ENCODE peak calls at places on chromosomes 2 and 18, in four cellular contexts. L is K562, M is A549, T is GM12878. H is an unnamed sample.

GRCh38 chr2:217182996-217183395 is 323.1 kb upstream of the TNP1 start:
- DNase-seq in L (no peak), M (no peak), T (no peak), H (no peak)

GRCh38 chr2:110853516-110853915 is 121.1 kb downstream of the ACOXL start:
- DNase-seq in L (peak), M (peak), T (no peak), H (peak)

GRCh38 chr2:58364098-58364497 is 123.0 kb upstream of the FANCL start:
- DNase-seq in L (no peak), M (no peak), T (no peak), H (no peak)

GRCh38 chr2:237091779-237092436 is 6.2 kb downstream of the COPS8 start:
- DNase-seq in L (no peak), M (no peak), T (no peak), H (no peak)

GRCh38 chr2:223169830-223170605 is 118.0 kb downstream of the KCNE4 start:
- DNase-seq in L (no peak), M (no peak), T (peak), H (no peak)

GRCh38 chr2:183604065-183604464 is 479.8 kb downstream of the NUP35 start:
- DNase-seq in L (no peak), M (no peak), T (no peak), H (no peak)

GRCh38 chr2:204036706-204037105 is 100.1 kb downstream of the ICOS start:
- DNase-seq in L (no peak), M (no peak), T (no peak), H (no peak)

GRCh38 chr18:37135177-37135576 is 306.2 kb downstream of the KIAA1328 start:
- DNase-seq in L (no peak), M (no peak), T (no peak), H (no peak)

GRCh38 chr2:236161531-236161930 is 6.7 kb downstream of the GBX2 start:
- DNase-seq in L (no peak), M (no peak), T (no peak), H (no peak)

GRCh38 chr2:140650825-140651224 is 1480.0 kb downstream of the LRP1B start:
- DNase-seq in L (no peak), M (peak), T (no peak), H (no peak)

GRCh38 chr2:197378494-197378972 is 56.3 kb downstream of the SF3B1 start:
- DNase-seq in L (peak), M (peak), T (no peak), H (peak)

GRCh38 chr18:45050712-45051639 is 370.3 kb downstream of the SETBP1 start:
- DNase-seq in L (no peak), M (peak), T (no peak), H (no peak)

GRCh38 chr2:64792310-64792709 is 138.6 kb upstream of the SERTAD2 start:
- DNase-seq in L (no peak), M (peak), T (no peak), H (peak)

GRCh38 chr2:109685453-109685852 is 71.3 kb downstream of the SOWAHC start:
- DNase-seq in L (no peak), M (no peak), T (no peak), H (no peak)

GRCh38 chr2:15728247-15728721 is 136.6 kb downstream of the DDX1 start:
- DNase-seq in L (no peak), M (no peak), T (no peak), H (no peak)

GRCh38 chr18:75097491-75098225 is 111.3 kb downstream of the PTGR3 start:
- DNase-seq in L (no peak), M (no peak), T (no peak), H (no peak)

GRCh38 chr18:8367217-8367988 is 241.8 kb upstream of the RAB12 start:
- DNase-seq in L (peak), M (peak), T (no peak), H (no peak)

GRCh38 chr2:57760448-57760847 is 286.2 kb upstream of the VRK2 start:
- DNase-seq in L (no peak), M (no peak), T (peak), H (no peak)

GRCh38 chr18:61502472-61502871 is 169.2 kb downstream of the CDH20 start:
- DNase-seq in L (peak), M (peak), T (peak), H (peak)

GRCh38 chr2:172996387-172996961 is 79.2 kb upstream of the MAP3K20 start:
- DNase-seq in L (no peak), M (peak), T (no peak), H (no peak)

GRCh38 chr18:5237083-5237722 is 40.1 kb upstream of the AKAIN1 start:
- DNase-seq in L (no peak), M (no peak), T (no peak), H (peak)

GRCh38 chr18:22391571-22392359 is 25.9 kb downstream of the CTAGE1 start:
- DNase-seq in L (no peak), M (peak), T (no peak), H (no peak)

GRCh38 chr2:2742745-2743144 is 411.7 kb upstream of the MYT1L start:
- DNase-seq in L (no peak), M (no peak), T (no peak), H (no peak)

GRCh38 chr2:58156780-58157179 is 84.3 kb downstream of the FANCL start:
- DNase-seq in L (no peak), M (no peak), T (no peak), H (no peak)

GRCh38 chr18:58046087-58046793 is 2.2 kb downstream of the NEDD4L start:
- DNase-seq in L (no peak), M (no peak), T (no peak), H (peak)

GRCh38 chr2:174697267-174697666 is 67.0 kb downstream of the CHRNA1 start:
- DNase-seq in L (peak), M (peak), T (no peak), H (peak)

GRCh38 chr2:54955358-54955673 is 94.9 kb downstream of the RTN4 start:
- DNase-seq in L (no peak), M (no peak), T (no peak), H (no peak)

GRCh38 chr18:57437433-57437781 is 2.2 kb downstream of the ONECUT2 start:
- DNase-seq in L (no peak), M (peak), T (no peak), H (peak)

GRCh38 chr2:175439416-175439815 is 257.9 kb upstream of the ATP5MC3 start:
- DNase-seq in L (no peak), M (no peak), T (no peak), H (peak)

GRCh38 chr2:187372213-187372612 is 75.8 kb downstream of the CALCRL start:
- DNase-seq in L (no peak), M (no peak), T (no peak), H (no peak)

GRCh38 chr2:109210431-109211200 is 81.6 kb downstream of the SH3RF3 start:
- DNase-seq in L (no peak), M (no peak), T (no peak), H (no peak)

GRCh38 chr18:46916551-46917107 is 678 bp downstream of the PIAS2 start:
- DNase-seq in L (no peak), M (peak), T (no peak), H (peak)

GRCh38 chr18:21735452-21736015 is 5.1 kb upstream of the MIB1 start:
- DNase-seq in L (peak), M (no peak), T (no peak), H (peak)

GRCh38 chr2:12965540-12966269 is 249.0 kb downstream of the TRIB2 start:
- DNase-seq in L (peak), M (no peak), T (no peak), H (no peak)

GRCh38 chr18:46660955-46661749 is 4.1 kb upstream of the LOXHD1 start:
- DNase-seq in L (no peak), M (peak), T (no peak), H (peak)

GRCh38 chr2:97730245-97730644 is 16.9 kb downstream of the ZAP70 start:
- DNase-seq in L (no peak), M (no peak), T (no peak), H (no peak)

GRCh38 chr2:47354013-47354816 is 48.7 kb upstream of the MSH2 start:
- DNase-seq in L (peak), M (peak), T (no peak), H (peak)
- TF ChIP-seq HDAC2 in L (no peak), M (no peak), T (no peak), H (peak)

GRCh38 chr2:103172821-103173220 is 411.0 kb downstream of the TMEM182 start:
- DNase-seq in L (no peak), M (no peak), T (no peak), H (no peak)

GRCh38 chr2:103174711-103175110 is 412.9 kb downstream of the TMEM182 start:
- DNase-seq in L (no peak), M (no peak), T (no peak), H (no peak)

GRCh38 chr2:103179800-103180199 is 418.0 kb downstream of the TMEM182 start:
- DNase-seq in L (no peak), M (no peak), T (no peak), H (no peak)

GRCh38 chr2:103176289-103176915 is 414.6 kb downstream of the TMEM182 start:
- DNase-seq in L (no peak), M (no peak), T (no peak), H (no peak)
- TF ChIP-seq SMC3 in L (no peak), M (no peak), T (no peak), H (no peak)

GRCh38 chr2:219519526-219519916 is 5.2 kb downstream of the ASIC4 start:
- DNase-seq in L (no peak), M (no peak), T (no peak), H (no peak)

GRCh38 chr2:219522111-219523030 is 8.1 kb downstream of the ASIC4 start:
- DNase-seq in L (peak), M (no peak), T (no peak), H (no peak)

GRCh38 chr2:219523031-219523671 is 8.9 kb downstream of the ASIC4 start:
- DNase-seq in L (no peak), M (no peak), T (no peak), H (no peak)

GRCh38 chr2:219520079-219520478 is 5.8 kb downstream of the ASIC4 start:
- DNase-seq in L (no peak), M (no peak), T (no peak), H (no peak)

DNA sequence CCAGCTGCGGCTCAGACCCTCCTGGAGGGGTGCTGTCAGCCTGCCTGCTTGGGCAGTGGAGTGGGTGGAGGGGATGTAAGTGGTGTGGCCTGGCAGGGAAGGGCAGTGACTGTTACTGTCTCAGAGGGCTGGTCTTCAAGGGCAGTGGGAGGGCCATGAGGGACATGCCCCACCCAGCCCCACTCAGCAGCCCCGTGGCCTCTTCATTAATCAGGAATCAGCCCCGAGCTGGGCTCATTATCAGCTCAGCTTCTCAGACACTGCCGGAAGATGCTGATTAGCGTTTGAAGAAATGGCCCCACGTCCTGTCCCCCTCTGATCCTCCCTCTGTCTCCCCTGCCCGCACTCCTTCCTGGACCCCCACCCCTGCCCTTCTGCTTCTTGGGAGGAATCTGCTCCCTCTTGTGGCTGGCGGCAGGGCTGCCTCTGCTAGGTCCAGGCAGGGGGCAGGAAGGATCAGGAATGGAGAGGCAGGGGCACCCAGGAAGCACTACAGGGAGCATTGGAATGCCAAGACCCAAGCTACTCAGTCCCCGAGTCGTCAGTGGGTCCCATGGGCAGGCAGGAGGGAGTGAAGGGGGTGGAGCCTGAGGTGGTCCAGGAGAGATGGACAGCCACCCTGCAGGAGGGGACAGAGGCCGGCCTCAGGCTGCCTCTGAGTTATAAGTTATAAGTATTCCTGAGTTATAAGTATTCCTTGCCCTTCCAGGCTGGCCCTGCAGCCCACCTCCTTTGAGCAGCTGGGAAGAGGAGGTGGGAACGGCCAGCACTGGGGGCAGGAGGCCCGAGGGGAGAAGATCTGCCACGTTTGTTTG is 7.0 kb downstream of the ASIC4 start:
- DNase-seq in L (peak), M (peak), T (no peak), H (peak)
- TF ChIP-seq HDAC2 in L (peak), M (no peak), T (no peak), H (no peak)

GRCh38 chr18:53657257-53657656 is 567.2 kb downstream of the MBD2 start:
- DNase-seq in L (no peak), M (no peak), T (no peak), H (no peak)

GRCh38 chr18:53664575-53664974 is 559.9 kb downstream of the MBD2 start:
- DNase-seq in L (no peak), M (no peak), T (no peak), H (no peak)

DNA sequence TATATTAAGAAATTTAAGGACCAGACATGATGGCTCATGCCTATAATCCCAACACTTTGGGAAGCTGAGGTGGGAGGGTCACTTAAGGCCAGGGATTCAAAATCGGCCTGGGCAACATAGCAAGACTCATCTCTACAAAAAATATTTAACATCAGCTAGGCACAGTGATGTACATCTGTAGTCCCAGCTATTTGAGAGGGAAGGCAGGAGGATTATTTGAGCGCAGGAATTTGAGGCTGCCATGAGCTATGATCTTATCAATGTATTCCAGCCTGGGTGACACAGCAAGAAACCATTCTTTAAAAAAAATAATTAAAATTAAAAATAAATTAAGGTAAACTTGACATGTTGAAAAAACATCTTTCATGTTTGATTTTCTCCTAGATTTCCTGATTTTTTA is 564.2 kb downstream of the MBD2 start:
- DNase-seq in L (no peak), M (no peak), T (no peak), H (no peak)
- TF ChIP-seq SMC3 in L (no peak), M (no peak), T (no peak), H (no peak)

DNA sequence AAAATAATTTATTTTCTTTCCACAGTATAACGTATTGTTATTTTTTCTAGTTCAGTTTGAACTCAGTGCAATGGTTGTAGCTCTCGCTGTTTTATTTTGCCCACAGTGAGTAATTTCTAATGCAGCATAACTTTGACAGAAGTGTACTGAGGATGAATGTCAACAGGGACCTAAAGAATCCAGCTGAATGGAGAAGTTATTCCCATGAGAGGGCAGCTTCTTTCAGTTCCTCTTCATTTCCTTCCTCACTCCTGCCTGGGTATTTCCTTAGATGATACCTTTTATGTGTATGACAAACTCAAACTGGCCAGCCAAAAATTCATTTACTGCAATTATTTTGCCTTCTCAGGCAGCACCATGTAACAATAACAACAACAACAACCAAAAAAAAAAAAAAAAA is 1223.1 kb upstream of the ZEB2 start:
- DNase-seq in L (no peak), M (no peak), T (no peak), H (no peak)
- TF ChIP-seq HDAC2 in L (no peak), M (no peak), T (no peak), H (no peak)

DNA sequence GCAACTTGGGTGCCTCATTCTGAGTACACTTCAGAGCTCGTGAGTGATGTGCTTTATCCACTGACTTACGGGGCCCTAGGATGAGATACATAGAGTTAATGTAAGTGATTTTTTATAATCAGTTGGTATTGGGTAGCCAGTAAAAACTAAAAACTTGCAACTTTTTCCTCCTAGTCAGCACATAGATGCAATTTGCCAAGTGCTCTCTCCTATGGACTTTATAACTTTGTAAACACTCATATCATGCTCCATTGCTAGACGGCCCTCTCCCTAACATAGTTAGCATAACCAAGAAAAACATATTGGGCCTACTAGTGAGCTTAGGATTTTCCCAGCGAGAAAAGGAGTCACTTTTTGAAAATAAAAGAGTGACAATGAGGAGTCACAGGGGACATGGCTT is 60.4 kb downstream of the PLB1 start:
- DNase-seq in L (no peak), M (no peak), T (no peak), H (no peak)
- TF ChIP-seq SMC3 in L (no peak), M (no peak), T (no peak), H (no peak)

DNA sequence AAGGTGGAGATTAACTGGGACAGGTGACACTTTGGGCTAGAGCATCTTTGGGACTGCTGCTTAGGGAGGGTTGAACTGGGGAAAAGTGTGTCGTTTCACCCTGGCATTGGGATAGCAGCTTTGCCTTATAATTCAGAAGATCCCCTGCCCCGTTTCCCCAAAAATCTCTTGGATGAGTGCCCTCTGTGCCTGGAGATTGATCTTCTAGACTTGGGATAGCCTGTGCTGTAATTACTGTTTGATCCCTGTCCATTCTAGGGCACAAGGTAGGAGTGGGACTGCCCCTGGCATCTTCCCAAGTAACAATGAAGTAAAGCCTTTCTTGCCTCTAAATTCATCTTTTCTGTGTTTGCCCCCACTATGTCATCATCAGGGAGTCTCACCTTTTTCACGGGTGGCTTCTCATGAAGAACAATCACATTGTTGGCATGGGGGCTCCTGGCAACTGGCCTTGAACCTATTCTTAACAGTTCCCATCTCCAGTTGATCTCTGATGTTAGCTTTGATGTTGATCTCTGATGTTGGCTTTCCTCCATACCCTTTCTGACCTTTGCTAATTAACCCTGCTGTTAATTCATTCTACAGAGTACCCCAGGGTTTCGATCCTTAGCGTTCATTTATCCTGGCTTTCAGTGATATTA is 21.6 kb downstream of the MTHFD2 start:
- DNase-seq in L (no peak), M (no peak), T (no peak), H (peak)
- TF ChIP-seq HDAC2 in L (no peak), M (no peak), T (no peak), H (no peak)

DNA sequence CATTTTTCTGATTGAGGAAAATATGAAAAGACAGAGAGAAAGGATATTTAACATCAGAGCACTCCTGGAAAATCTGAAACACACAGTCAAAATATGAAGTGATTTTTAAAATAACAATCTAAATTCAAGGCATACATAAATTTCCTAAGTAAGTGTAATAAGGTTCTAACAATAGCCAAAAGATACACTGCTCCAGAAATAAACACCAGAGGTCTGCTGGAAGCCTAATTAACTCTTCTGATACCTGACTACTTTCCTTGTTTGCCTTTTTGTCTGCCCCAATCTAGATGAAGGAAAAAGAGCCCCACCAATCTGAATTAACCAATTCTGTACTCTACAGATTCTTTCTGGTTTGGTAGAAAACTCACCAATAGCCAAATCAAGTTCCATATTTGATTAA is 87.1 kb downstream of the MEMO1 start:
- DNase-seq in L (no peak), M (no peak), T (no peak), H (no peak)
- TF ChIP-seq SMC3 in L (no peak), M (no peak), T (no peak), H (no peak)

H was measured in HepG2.